ENCODE peak calls at places on chromosomes 11 and 22, in five cellular contexts. E, X, C, Z and J are unnamed samples.

GRCh38 chr11:13007702-13008435 is 1.2 kb upstream of the RASSF10 start:
- DNase-seq in X (no peak), Z (no peak), C (no peak), E (no peak), J (no peak)

GRCh38 chr11:65390099-65390941 is 3.9 kb downstream of the FRMD8 start:
- DNase-seq in X (no peak), C (peak), E (no peak), Z (no peak), J (no peak)

GRCh38 chr11:122155765-122156527 is 39.9 kb upstream of the BLID start:
- DNase-seq in C (no peak), X (no peak), E (no peak), Z (no peak), J (no peak)

GRCh38 chr22:20248461-20248959 is 19.6 kb downstream of the RTN4R start:
- DNase-seq in E (no peak), X (no peak), C (no peak), Z (no peak), J (no peak)

GRCh38 chr11:124890701-124891389 is 6.8 kb downstream of the ROBO4 start:
- DNase-seq in X (no peak), Z (no peak), E (no peak), C (no peak), J (no peak)

GRCh38 chr22:44362249-44363040 is 49.7 kb upstream of the SHISAL1 start:
- DNase-seq in Z (no peak), X (no peak), C (peak), E (no peak), J (no peak)

GRCh38 chr11:70410276-70410675 is 11.9 kb downstream of the CTTN start:
- DNase-seq in X (no peak), E (no peak), C (no peak), Z (no peak), J (no peak)

GRCh38 chr22:36359172-36359973 is 28.4 kb downstream of the MYH9 start:
- DNase-seq in C (no peak), X (no peak), Z (no peak), E (no peak), J (no peak)

GRCh38 chr11:77211040-77211451 is 83.0 kb downstream of the MYO7A start:
- DNase-seq in E (no peak), Z (no peak), C (peak), X (no peak), J (peak)

GRCh38 chr11:115505165-115505564 is 950 bp upstream of the CADM1 start:
- DNase-seq in Z (no peak), C (no peak), E (no peak), X (no peak), J (no peak)

GRCh38 chr11:110529043-110529442 is 99.3 kb downstream of the FDX1 start:
- DNase-seq in Z (no peak), C (no peak), X (no peak), E (no peak), J (no peak)

GRCh38 chr22:19122752-19123492 is 710 bp upstream of the DGCR2 start:
- DNase-seq in Z (no peak), E (no peak), C (no peak), X (no peak), J (no peak)

GRCh38 chr11:121241300-121242176 is 51.0 kb upstream of the SC5D start:
- DNase-seq in C (no peak), X (no peak), Z (no peak), E (no peak), J (no peak)

GRCh38 chr11:83717551-83717950 is 431.4 kb upstream of the CCDC90B start:
- DNase-seq in X (no peak), E (no peak), C (no peak), Z (no peak), J (no peak)

GRCh38 chr11:34278708-34279297 is 79.0 kb downstream of the ABTB2 start:
- DNase-seq in Z (no peak), C (no peak), X (no peak), E (no peak), J (no peak)

GRCh38 chr11:112185883-112186282 is 10.6 kb downstream of the BCO2 start:
- DNase-seq in C (no peak), E (no peak), Z (no peak), X (no peak), J (no peak)

GRCh38 chr11:34890812-34891211 is 25.4 kb downstream of the APIP start:
- DNase-seq in C (no peak), X (no peak), E (no peak), Z (no peak), J (no peak)

GRCh38 chr22:45460288-45461109 is 42.2 kb upstream of the FBLN1 start:
- DNase-seq in C (no peak), X (no peak), E (no peak), Z (no peak), J (no peak)

GRCh38 chr22:35628732-35629131 is 11.6 kb upstream of the MB start:
- DNase-seq in Z (no peak), C (no peak), E (no peak), X (no peak), J (no peak)

GRCh38 chr11:27313157-27313821 is 49.7 kb downstream of the CCDC34 start:
- DNase-seq in C (no peak), E (no peak), X (no peak), Z (no peak), J (no peak)

GRCh38 chr11:61279934-61280656 is 15.0 kb downstream of the VWCE start:
- DNase-seq in X (no peak), Z (no peak), C (no peak), E (no peak), J (no peak)

GRCh38 chr11:69278091-69278867 is 15.7 kb upstream of the MYEOV start:
- DNase-seq in E (no peak), Z (no peak), C (peak), X (no peak), J (no peak)

GRCh38 chr11:85774256-85775097 is 36.5 kb downstream of the SYTL2 start:
- DNase-seq in C (no peak), E (no peak), Z (no peak), X (no peak), J (no peak)

GRCh38 chr22:43209523-43209890 is 22.6 kb upstream of the TTLL12 start:
- DNase-seq in E (no peak), X (no peak), Z (no peak), C (no peak), J (no peak)

GRCh38 chr22:27885977-27886842 is 32.8 kb downstream of the PITPNB start:
- DNase-seq in Z (no peak), C (no peak), E (peak), X (peak), J (peak)

GRCh38 chr22:47297261-47298016 is 535.0 kb downstream of the TBC1D22A start:
- DNase-seq in E (no peak), C (no peak), X (no peak), Z (no peak), J (no peak)

GRCh38 chr11:128407962-128408361 is 179.4 kb downstream of the ETS1 start:
- DNase-seq in E (no peak), Z (no peak), C (no peak), X (no peak), J (no peak)

GRCh38 chr22:42280836-42281235 is 10.4 kb upstream of the TCF20 start:
- DNase-seq in Z (no peak), C (no peak), E (no peak), X (no peak), J (no peak)